ENCODE peak calls at places on chromosome 1, in seven cellular contexts. M is mesendoderm, A is IMR-90, R is H1, X is trophoblast cell, I is H9, C is mesenchymal stem cell. L is an unnamed sample.

GRCh38 chr1:109927908-109928307 is 17.3 kb downstream of the CSF1 start:
- DNase-seq in M (no peak), X (peak; percentile 8), R (no peak), I (no peak), C (peak; percentile 81), A (peak; percentile 76), L (no peak)

GRCh38 chr1:202692959-202693555 is 17.2 kb downstream of the SYT2 start:
- DNase-seq in A (peak; percentile 71), I (peak; percentile 76), M (peak; percentile 80), C (peak; percentile 81), X (peak; percentile 79), R (no peak), L (peak; percentile 83)

GRCh38 chr1:49163041-49163440 is 386.4 kb upstream of the BEND5 start:
- DNase-seq in I (no peak), X (no peak), R (no peak), A (no peak), C (no peak), M (no peak), L (no peak)

GRCh38 chr1:205714190-205714905 is 34.0 kb upstream of the SLC45A3 start:
- DNase-seq in R (no peak), I (no peak), M (no peak), X (peak; percentile 66), A (peak; percentile 33), C (peak; percentile 39), L (no peak)

GRCh38 chr1:41444246-41444645 is 40.2 kb downstream of the EDN2 start:
- DNase-seq in C (no peak), R (no peak), M (no peak), I (no peak), A (no peak), X (no peak), L (no peak)

GRCh38 chr1:167416506-167416905 is 101.8 kb downstream of the CD247 start:
- DNase-seq in C (no peak), X (no peak), R (no peak), A (no peak), I (no peak), M (no peak), L (peak; percentile 61)

GRCh38 chr1:59055908-59056719 is 240.8 kb upstream of the FGGY start:
- DNase-seq in X (peak; percentile 18), I (no peak), C (peak; percentile 88), R (no peak), M (no peak), A (no peak), L (no peak)

GRCh38 chr1:99659755-99660210 is 13.9 kb downstream of the PALMD start:
- DNase-seq in M (peak; percentile 59), R (no peak), A (peak; percentile 52), X (peak; percentile 17), I (no peak), C (peak; percentile 42), L (no peak)

GRCh38 chr1:39115271-39116110 is 89.0 kb upstream of the MACF1 start:
- DNase-seq in C (peak; percentile 58), X (no peak), I (no peak), M (no peak), A (peak; percentile 88), R (no peak), L (no peak)

GRCh38 chr1:29156543-29157268 is 25.0 kb downstream of the SRSF4 start:
- DNase-seq in M (peak; percentile 90), X (peak; percentile 92), A (peak; percentile 49), I (no peak), C (peak; percentile 89), R (no peak), L (no peak)

GRCh38 chr1:44941424-44942324 is 44.7 kb downstream of the EIF2B3 start:
- DNase-seq in X (no peak), A (no peak), R (no peak), C (no peak), M (no peak), I (no peak), L (no peak)

GRCh38 chr1:151049458-151049857 is 1.9 kb downstream of the C1orf56 start:
- DNase-seq in X (no peak), A (no peak), M (no peak), R (no peak), I (no peak), C (no peak), L (no peak)

GRCh38 chr1:230130172-230130944 is 63.3 kb downstream of the GALNT2 start:
- DNase-seq in X (no peak), I (no peak), C (no peak), M (no peak), R (no peak), A (no peak), L (no peak)

GRCh38 chr1:28301368-28302174 is 27.3 kb upstream of the MED18 start:
- DNase-seq in R (no peak), C (no peak), X (peak; percentile 96), A (no peak), M (no peak), I (no peak), L (no peak)

GRCh38 chr1:231108500-231109254 is 53.2 kb upstream of the TRIM67 start:
- DNase-seq in M (no peak), R (no peak), I (no peak), X (no peak), C (no peak), A (no peak), L (no peak)

GRCh38 chr1:85748120-85748519 is 39.9 kb upstream of the ZNHIT6 start:
- DNase-seq in C (no peak), R (no peak), I (no peak), A (no peak), X (no peak), M (no peak), L (no peak)

GRCh38 chr1:45035631-45036301 is 23.7 kb downstream of the UROD start:
- DNase-seq in X (no peak), M (no peak), C (no peak), I (no peak), R (no peak), A (no peak), L (no peak)

GRCh38 chr1:173187838-173188237 is 19.3 kb downstream of the TNFSF4 start:
- DNase-seq in R (no peak), M (no peak), I (no peak), A (no peak), X (no peak), C (no peak), L (no peak)

GRCh38 chr1:192983349-192983980 is 75.7 kb downstream of the UCHL5 start:
- DNase-seq in C (no peak), A (peak; percentile 6), R (no peak), M (peak; percentile 36), I (no peak), X (no peak), L (no peak)

GRCh38 chr1:145885738-145886287 is at the start of gene ANKRD35:
- DNase-seq in R (no peak), X (peak; percentile 84), M (peak; percentile 87), C (peak; percentile 74), A (peak; percentile 34), I (peak; percentile 91), L (peak; percentile 75)

GRCh38 chr1:176521211-176521610 is 58.2 kb downstream of the PAPPA2 start:
- DNase-seq in I (no peak), R (no peak), C (no peak), X (no peak), A (no peak), M (no peak), L (no peak)

GRCh38 chr1:159867322-159868064 is 5.0 kb upstream of the VSIG8 start:
- DNase-seq in M (peak; percentile 59), C (peak; percentile 41), R (no peak), A (no peak), X (peak; percentile 52), I (peak; percentile 69), L (no peak)

GRCh38 chr1:11787251-11787803 is 18.4 kb downstream of the MTHFR start:
- DNase-seq in C (peak; percentile 51), X (peak; percentile 79), M (peak; percentile 91), I (no peak), R (no peak), A (peak; percentile 34), L (no peak)

GRCh38 chr1:163071381-163072255 is 2.5 kb downstream of the RGS4 start:
- DNase-seq in M (peak; percentile 72), I (peak; percentile 67), X (peak; percentile 74), C (peak; percentile 82), R (peak; percentile 3), A (peak; percentile 91), L (peak; percentile 45)

GRCh38 chr1:31501505-31501904 is 74.8 kb upstream of the TINAGL1 start:
- DNase-seq in A (no peak), C (no peak), I (no peak), M (peak; percentile 51), X (no peak), R (no peak), L (no peak)

GRCh38 chr1:40902634-40902897 is 40.4 kb upstream of the CITED4 start:
- DNase-seq in M (no peak), C (no peak), X (no peak), A (no peak), I (peak; percentile 47), R (no peak), L (no peak)

GRCh38 chr1:201025571-201026002 is 2.1 kb upstream of the KIF21B start:
- DNase-seq in A (peak; percentile 79), X (peak; percentile 12), I (peak; percentile 66), C (peak; percentile 57), R (no peak), M (peak; percentile 85), L (no peak)

DNA sequence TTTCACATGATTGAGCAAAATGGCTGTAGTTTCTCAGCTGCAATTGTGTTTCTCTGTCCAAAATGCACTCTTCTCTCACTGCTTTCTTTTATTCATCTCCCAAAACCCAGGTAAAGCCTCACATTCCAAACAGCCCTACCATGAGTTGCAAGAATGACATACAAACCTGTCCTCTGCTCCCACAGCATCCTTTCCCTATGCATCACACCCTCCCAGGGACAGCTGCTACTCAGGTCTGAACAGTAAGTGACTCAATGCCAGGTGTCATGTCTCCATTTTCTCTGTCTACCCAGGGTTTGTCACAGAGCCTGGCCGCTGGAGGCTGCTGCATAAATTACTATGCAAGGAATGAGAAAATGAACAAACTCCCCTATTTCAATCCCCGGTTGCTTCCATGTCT is 118.5 kb downstream of the PLD5 start:
- DNase-seq in R (no peak), M (no peak), C (no peak), A (no peak), I (no peak), X (peak; percentile 85), L (no peak)
- H3K4ac ChIP-seq in R (no peak overlapping the region), M (no peak overlapping the region), C (no peak overlapping the region), A (no peak overlapping the region), I (no peak overlapping the region), X (no peak overlapping the region), L (no peak overlapping the region)

GRCh38 chr1:211986628-211987254 is 48.6 kb downstream of the INTS7 start:
- DNase-seq in M (no peak), R (no peak), X (no peak), C (no peak), I (no peak), A (no peak), L (no peak)
- H3K4me2 ChIP-seq in M (no peak overlapping the region), R (no peak overlapping the region), X (no peak overlapping the region), C (no peak overlapping the region), I (no peak overlapping the region), A (no peak overlapping the region), L (no peak overlapping the region)

DNA sequence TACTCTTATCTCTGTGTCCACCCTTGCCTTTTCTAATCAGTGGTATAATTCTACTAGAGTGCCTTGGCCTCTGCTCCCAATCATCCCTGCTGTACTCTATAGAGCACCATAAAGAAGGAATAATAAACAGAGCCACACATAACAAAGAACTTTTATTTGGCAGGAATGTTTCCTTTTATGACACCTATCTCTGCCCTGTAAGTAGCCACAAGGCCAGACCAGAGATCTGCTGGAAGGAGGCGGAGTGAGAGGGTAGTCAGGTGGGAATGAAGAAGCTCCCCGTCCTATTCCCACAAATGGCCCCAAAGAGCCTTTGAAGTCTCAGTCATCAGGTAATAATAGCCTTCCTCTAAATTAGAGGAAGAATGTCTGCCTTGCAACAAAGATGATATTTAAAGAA is 32.7 kb downstream of the WLS start:
- DNase-seq in C (no peak), R (no peak), M (no peak), I (no peak), X (no peak), A (no peak), L (no peak)
- H3K4me1 ChIP-seq in C (peaks cover 11% of the 10 kb centered on the region), R (no peaks in the 10 kb centered on the region), M (peaks cover 6% of the 10 kb centered on the region), I (no peaks in the 10 kb centered on the region), X (peaks cover 6% of the 10 kb centered on the region), A (peaks cover 18% of the 10 kb centered on the region), L (peaks cover 14% of the 10 kb centered on the region)

GRCh38 chr1:89659322-89660061 is 26.6 kb downstream of the LRRC8C start:
- DNase-seq in R (no peak), X (no peak), I (no peak), A (no peak), C (no peak), M (no peak), L (no peak)
- H3K4ac ChIP-seq in R (no peak overlapping the region), X (no peak overlapping the region), I (no peak overlapping the region), A (no peak overlapping the region), C (no peak overlapping the region), M (no peak overlapping the region), L (no peak overlapping the region)

L was measured in neuronal stem cell.